ENCODE peak calls at places on chromosomes 5 and 9, in four cellular contexts. C is SW 1271, L is midbrain, G is nephron progenitor cell. X is an unnamed sample.

GRCh38 chr5:93438124-93438523 is 142.9 kb downstream of the NR2F1-AS1 start:
- DNase-seq in C (no peak), L (no peak), G (no peak), X (no peak)

GRCh38 chr5:145246961-145247744 is 588.0 kb downstream of the PRELID2 start:
- DNase-seq in C (no peak), L (no peak), G (no peak), X (no peak)

GRCh38 chr5:95838001-95838520 is 15.5 kb upstream of the GLRX start:
- DNase-seq in C (no peak), L (peak; percentile 30), G (no peak), X (no peak)

GRCh38 chr5:121937762-121938161 is 24.0 kb upstream of the SRFBP1 start:
- DNase-seq in C (no peak), L (no peak), G (no peak), X (no peak)

GRCh38 chr5:94157704-94158608 is 416.6 kb upstream of the POU5F2 start:
- DNase-seq in C (no peak), L (no peak), G (no peak), X (no peak)

GRCh38 chr5:58460727-58461286 is 921 bp upstream of the PLK2 start:
- DNase-seq in C (peak; percentile 81), L (peak; percentile 93), G (peak; percentile 94), X (peak; percentile 93)

GRCh38 chr9:96441798-96442445 is 8.0 kb upstream of the HABP4 start:
- DNase-seq in C (no peak), L (no peak), G (no peak), X (no peak)

GRCh38 chr9:136545966-136546696 is at the start of gene NOTCH1:
- DNase-seq in C (peak; percentile 81), L (peak; percentile 93), G (peak; percentile 89), X (peak; percentile 96)

GRCh38 chr5:108379722-108380530 is 2.0 kb downstream of the FBXL17 start:
- DNase-seq in C (no peak), L (no peak), G (no peak), X (peak; percentile 22)

GRCh38 chr9:89786650-89787049 is 181.8 kb downstream of the GADD45G start:
- DNase-seq in C (no peak), L (peak; percentile 43), G (no peak), X (no peak)

GRCh38 chr9:75889577-75889976 is 896 bp upstream of the PCSK5 start:
- DNase-seq in C (no peak), L (no peak), G (peak; percentile 40), X (no peak)

GRCh38 chr9:13266172-13266571 is 13.3 kb downstream of the MPDZ start:
- DNase-seq in C (no peak), L (no peak), G (no peak), X (no peak)

GRCh38 chr5:157563373-157564148 is 12.0 kb downstream of the ADAM19 start:
- DNase-seq in C (no peak), L (no peak), G (no peak), X (no peak)

GRCh38 chr5:123813251-123813650 is 301.3 kb downstream of the CSNK1G3 start:
- DNase-seq in C (no peak), L (no peak), G (no peak), X (no peak)

GRCh38 chr9:37908698-37909186 is 4.8 kb upstream of the SLC25A51 start:
- DNase-seq in C (no peak), L (no peak), G (no peak), X (no peak)

GRCh38 chr5:96434201-96434645 is 1.2 kb upstream of the PCSK1 start:
- DNase-seq in C (no peak), L (peak; percentile 36), G (peak; percentile 92), X (peak; percentile 85)

GRCh38 chr5:169116961-169117461 is 183.9 kb downstream of the SLIT3 start:
- DNase-seq in C (no peak), L (no peak), G (peak; percentile 13), X (peak; percentile 24)

GRCh38 chr9:75359638-75360037 is 271.3 kb downstream of the OSTF1 start:
- DNase-seq in C (no peak), L (no peak), G (no peak), X (no peak)

GRCh38 chr9:14263707-14264483 is 50.0 kb downstream of the NFIB start:
- DNase-seq in C (no peak), L (no peak), G (no peak), X (peak; percentile 44)

GRCh38 chr9:18480649-18481048 is 6.7 kb downstream of the ADAMTSL1 start:
- DNase-seq in C (no peak), L (no peak), G (no peak), X (no peak)

GRCh38 chr9:15144567-15145174 is 162.3 kb downstream of the TTC39B start:
- DNase-seq in C (no peak), L (no peak), G (no peak), X (no peak)

GRCh38 chr5:169768416-169768815 is 131.3 kb downstream of the DOCK2 start:
- DNase-seq in C (no peak), L (no peak), G (no peak), X (no peak)

GRCh38 chr5:20833081-20833627 is 845.2 kb upstream of the CDH18 start:
- DNase-seq in C (no peak), L (peak; percentile 1), G (no peak), X (peak; percentile 7)

GRCh38 chr9:74639112-74639511 is 142.0 kb downstream of the RORB start:
- DNase-seq in C (no peak), L (no peak), G (no peak), X (no peak)

GRCh38 chr5:368162-369084 is 46.9 kb downstream of the AHRR start:
- DNase-seq in C (no peak), L (no peak), G (no peak), X (no peak)

X was measured in HAP-1.